ENCODE peak calls at places on chromosomes 4 and X, in ten cellular contexts. B is body of pancreas, D is astrocyte of the spinal cord, A is spleen, M is mucosa of descending colon, R is BJ, K is HL-60, N is fibroblast of mammary gland, I is choroid plexus epithelial cell, L is B cell. Z is an unnamed sample.
A peak's percentile ranks its signal among the peaks of the same experiment; 100 is the strongest.

GRCh38 chr4:153271820-153272219 is 67.6 kb downstream of the TRIM2 start:
- DNase-seq in B (no peak), D (no peak), A (no peak), M (no peak), R (no peak), K (no peak), N (no peak), I (no peak), L (no peak), Z (no peak)

GRCh38 chrX:25144043-25144940 is 128.5 kb upstream of the ARX start:
- DNase-seq in B (peak; percentile 62), D (peak; percentile 58), A (no peak), M (no peak), R (no peak), K (no peak), N (peak; percentile 62), I (peak; percentile 71), L (peak; percentile 41), Z (peak; percentile 61)

GRCh38 chr4:26420903-26421302 is 69.4 kb downstream of the CCKAR start:
- DNase-seq in B (no peak), D (peak; percentile 52), A (no peak), M (no peak), R (peak; percentile 15), K (no peak), N (no peak), I (peak; percentile 30), L (no peak), Z (no peak)

GRCh38 chrX:13126785-13127184 is 82.4 kb upstream of the FAM9C start:
- DNase-seq in B (no peak), D (no peak), A (no peak), M (no peak), R (no peak), K (no peak), N (peak; percentile 33), I (no peak), L (no peak), Z (no peak)

GRCh38 chr4:105808459-105809041 is 86.7 kb upstream of the NPNT start:
- DNase-seq in B (peak; percentile 11), D (peak; percentile 67), A (no peak), M (no peak), R (peak; percentile 44), K (no peak), N (peak; percentile 81), I (peak; percentile 94), L (no peak), Z (peak; percentile 89)

GRCh38 chrX:9948406-9948805 is 18.8 kb upstream of the CLDN34 start:
- DNase-seq in B (no peak), D (peak; percentile 60), A (no peak), M (no peak), R (no peak), K (no peak), N (no peak), I (no peak), L (no peak), Z (no peak)

GRCh38 chr4:55636622-55636999 is 513 bp upstream of the NMU start:
- DNase-seq in B (no peak), D (no peak), A (no peak), M (no peak), R (no peak), K (no peak), N (no peak), I (peak; percentile 3), L (no peak), Z (no peak)

GRCh38 chrX:129631850-129632249 is 22.9 kb downstream of the APLN start:
- DNase-seq in B (no peak), D (no peak), A (no peak), M (no peak), R (no peak), K (no peak), N (no peak), I (no peak), L (no peak), Z (no peak)

GRCh38 chr4:15164571-15164970 is 162.3 kb downstream of the CPEB2 start:
- DNase-seq in B (no peak), D (no peak), A (no peak), M (no peak), R (no peak), K (no peak), N (peak; percentile 73), I (peak; percentile 74), L (no peak), Z (peak; percentile 54)

GRCh38 chrX:70664726-70665125 is 220.1 kb downstream of the DLG3 start:
- DNase-seq in B (peak; percentile 9), D (peak; percentile 36), A (no peak), M (no peak), R (no peak), K (no peak), N (peak; percentile 44), I (peak; percentile 53), L (peak; percentile 6), Z (peak; percentile 22)

GRCh38 chr4:105147226-105148151 is 813 bp downstream of the TET2 start:
- DNase-seq in B (peak; percentile 13), D (peak; percentile 69), A (peak; percentile 75), M (no peak), R (no peak), K (no peak), N (peak; percentile 34), I (peak; percentile 54), L (peak; percentile 42), Z (peak; percentile 56)

GRCh38 chrX:134624046-134624430 is 34.2 kb downstream of the PLAC1 start:
- DNase-seq in B (no peak), D (no peak), A (no peak), M (no peak), R (no peak), K (no peak), N (no peak), I (no peak), L (no peak), Z (peak; percentile 16)
- TF ChIP-seq CTCF in B (no peak), D (no peak), A (no peak), M (no peak), R (no peak), K (no peak), N (no peak), I (no peak), L (no peak), Z (no peak)

GRCh38 chr4:87986508-87986907 is 11.0 kb downstream of the SPP1 start:
- DNase-seq in B (no peak), D (no peak), A (no peak), M (no peak), R (no peak), K (no peak), N (no peak), I (no peak), L (no peak), Z (no peak)

GRCh38 chr4:87982446-87982845 is 6.9 kb downstream of the SPP1 start:
- DNase-seq in B (no peak), D (no peak), A (no peak), M (no peak), R (no peak), K (no peak), N (peak; percentile 16), I (no peak), L (no peak), Z (no peak)

GRCh38 chr4:87985887-87986200 is 10.3 kb downstream of the SPP1 start:
- DNase-seq in B (no peak), D (no peak), A (no peak), M (no peak), R (no peak), K (no peak), N (no peak), I (no peak), L (no peak), Z (no peak)

GRCh38 chr4:87983996-87984395 is 8.5 kb downstream of the SPP1 start:
- DNase-seq in B (no peak), D (no peak), A (no peak), M (no peak), R (no peak), K (no peak), N (no peak), I (no peak), L (no peak), Z (no peak)

DNA sequence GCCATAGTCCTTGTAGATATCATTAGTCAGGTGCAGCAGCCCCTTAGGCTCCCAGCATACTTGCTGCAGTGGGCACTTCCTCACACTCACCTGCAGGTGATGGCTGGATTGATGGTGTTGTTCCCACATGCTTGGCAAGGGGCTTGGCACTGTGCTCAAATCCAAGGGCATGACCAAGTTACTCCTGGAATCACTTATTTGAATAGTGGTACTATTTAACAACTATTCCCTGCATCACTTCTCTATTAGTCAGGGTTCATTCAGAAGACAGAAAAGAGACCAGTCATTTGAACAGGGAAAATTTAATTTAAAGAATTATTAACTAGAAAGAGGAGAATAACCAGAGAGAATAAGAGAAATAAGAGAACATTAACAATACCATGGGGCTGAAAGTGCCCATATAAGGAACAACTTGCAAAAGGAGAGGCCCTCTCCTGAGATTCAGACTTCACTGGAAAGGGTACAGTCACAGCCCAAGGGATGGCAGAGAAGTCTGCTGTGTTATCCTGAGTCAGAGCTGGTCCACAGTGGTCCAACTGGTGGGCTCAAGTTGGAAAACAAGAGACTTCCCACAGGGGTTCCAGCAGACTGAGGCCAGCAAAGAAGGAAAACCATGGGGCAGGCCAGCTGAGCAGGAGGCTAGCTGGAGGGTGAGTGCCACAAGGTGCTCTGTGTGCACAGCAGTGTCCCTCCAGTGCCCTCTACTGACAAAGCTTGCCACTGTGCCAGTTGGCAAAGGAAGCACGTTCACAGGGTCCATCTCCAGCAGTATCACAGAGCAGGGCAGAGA is 9.8 kb downstream of the SPP1 start:
- DNase-seq in B (peak; percentile 71), D (peak; percentile 50), A (peak; percentile 79), M (no peak), R (no peak), K (no peak), N (peak; percentile 39), I (peak; percentile 56), L (peak; percentile 26), Z (peak; percentile 33)
- TF ChIP-seq CTCF in B (peak; percentile 37), D (peak; percentile 82), A (peak; percentile 60), M (no peak), R (peak; percentile 71), K (peak; percentile 91), N (peak; percentile 49), I (peak; percentile 68), L (peak; percentile 35), Z (peak; percentile 63)

GRCh38 chr4:118076958-118077766 is 42.9 kb downstream of the NDST3 start:
- DNase-seq in B (no peak), D (peak; percentile 15), A (no peak), M (peak; percentile 25), R (no peak), K (peak; percentile 5), N (peak; percentile 46), I (peak; percentile 71), L (no peak), Z (peak; percentile 26)
- TF ChIP-seq CTCF in B (no peak), D (peak; percentile 56), A (peak; percentile 25), M (no peak), R (peak; percentile 69), K (peak; percentile 39), N (peak; percentile 69), I (peak; percentile 84), L (no peak), Z (peak; percentile 54)

DNA sequence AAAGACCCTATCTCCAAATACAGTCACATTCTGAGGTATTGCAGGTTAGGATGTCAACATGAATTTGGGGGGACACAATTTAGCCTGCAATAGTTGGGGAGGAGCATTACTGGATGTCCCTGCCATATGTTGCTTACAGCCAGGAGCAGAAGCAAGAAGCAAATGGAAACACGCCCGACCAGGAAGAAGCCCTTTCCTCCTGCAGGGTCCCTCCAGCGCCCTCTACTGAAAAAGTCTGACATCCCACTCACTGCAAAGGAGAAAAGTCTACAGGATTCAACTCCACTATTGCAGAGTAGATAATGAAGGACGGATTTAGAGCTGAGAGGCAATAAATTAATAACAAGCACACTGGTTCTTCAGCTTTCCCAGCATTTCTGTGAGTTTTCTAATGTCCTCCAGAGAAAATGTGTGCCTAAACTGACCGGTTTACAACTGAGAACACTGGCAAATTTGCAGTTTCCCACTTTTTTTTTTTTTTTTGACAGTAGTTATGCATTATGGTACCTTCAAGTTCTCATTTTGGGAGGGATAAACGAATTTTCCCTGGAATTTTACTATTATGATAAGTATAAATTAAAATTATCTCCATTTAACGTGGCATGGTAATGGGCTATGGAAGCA is 31.7 kb downstream of the COQ2 start:
- DNase-seq in B (peak; percentile 64), D (peak; percentile 59), A (peak; percentile 83), M (no peak), R (no peak), K (peak; percentile 85), N (peak; percentile 66), I (peak; percentile 92), L (peak; percentile 79), Z (peak; percentile 71)
- TF ChIP-seq CTCF in B (peak; percentile 40), D (peak; percentile 76), A (peak; percentile 86), M (peak; percentile 57), R (peak; percentile 79), K (peak; percentile 75), N (peak; percentile 79), I (peak; percentile 92), L (peak; percentile 85), Z (peak; percentile 84)

Z was measured in fibroblast of villous mesenchyme.